ENCODE peak calls at places on chromosomes 16 and 17, in six cellular contexts. One of them, this sample, is unnamed.

GRCh38 chr17:4005296-4006164 is 41.3 kb upstream of the ATP2A3 start:
- DNase-seq in psoas muscle: no peak
- DNase-seq in AG09319: no peak
- DNase-seq in mucosa of descending colon: peak
- DNase-seq in ovary: no peak
- DNase-seq in epithelial cell of esophagus: no peak
- DNase-seq in this sample: no peak

GRCh38 chr17:31260151-31260550 is 36.9 kb downstream of the OMG start:
- DNase-seq in psoas muscle: no peak
- DNase-seq in AG09319: no peak
- DNase-seq in mucosa of descending colon: no peak
- DNase-seq in ovary: no peak
- DNase-seq in epithelial cell of esophagus: no peak
- DNase-seq in this sample: no peak

GRCh38 chr16:88686062-88686438 is 257 bp downstream of the SNAI3 start:
- DNase-seq in psoas muscle: no peak
- DNase-seq in AG09319: no peak
- DNase-seq in mucosa of descending colon: peak
- DNase-seq in ovary: no peak
- DNase-seq in epithelial cell of esophagus: peak
- DNase-seq in this sample: no peak

GRCh38 chr16:75996491-75996890 is 270.2 kb upstream of the CPHXL start:
- DNase-seq in psoas muscle: no peak
- DNase-seq in AG09319: no peak
- DNase-seq in mucosa of descending colon: no peak
- DNase-seq in ovary: no peak
- DNase-seq in epithelial cell of esophagus: peak
- DNase-seq in this sample: no peak

GRCh38 chr16:86016201-86016965 is 117.4 kb downstream of the IRF8 start:
- DNase-seq in psoas muscle: no peak
- DNase-seq in AG09319: peak
- DNase-seq in mucosa of descending colon: no peak
- DNase-seq in ovary: peak
- DNase-seq in epithelial cell of esophagus: peak
- DNase-seq in this sample: peak

GRCh38 chr16:11418506-11418905 is 73.2 kb downstream of the RMI2 start:
- DNase-seq in psoas muscle: no peak
- DNase-seq in AG09319: no peak
- DNase-seq in mucosa of descending colon: no peak
- DNase-seq in ovary: no peak
- DNase-seq in epithelial cell of esophagus: no peak
- DNase-seq in this sample: no peak

GRCh38 chr17:47726796-47727703 is 6.0 kb upstream of the TBX21 start:
- DNase-seq in psoas muscle: no peak
- DNase-seq in AG09319: no peak
- DNase-seq in mucosa of descending colon: peak
- DNase-seq in ovary: no peak
- DNase-seq in epithelial cell of esophagus: no peak
- DNase-seq in this sample: no peak

GRCh38 chr17:75783803-75784472 is 668 bp upstream of the UNK start:
- DNase-seq in psoas muscle: no peak
- DNase-seq in AG09319: no peak
- DNase-seq in mucosa of descending colon: peak
- DNase-seq in ovary: peak
- DNase-seq in epithelial cell of esophagus: no peak
- DNase-seq in this sample: no peak

GRCh38 chr17:7651097-7651958 is 602 bp downstream of the ATP1B2 start:
- DNase-seq in psoas muscle: no peak
- DNase-seq in AG09319: no peak
- DNase-seq in mucosa of descending colon: no peak
- DNase-seq in ovary: peak
- DNase-seq in epithelial cell of esophagus: no peak
- DNase-seq in this sample: peak

GRCh38 chr16:89455178-89455577 is 35.2 kb downstream of the ANKRD11 start:
- DNase-seq in psoas muscle: no peak
- DNase-seq in AG09319: no peak
- DNase-seq in mucosa of descending colon: peak
- DNase-seq in ovary: no peak
- DNase-seq in epithelial cell of esophagus: no peak
- DNase-seq in this sample: no peak

GRCh38 chr17:41486809-41487530 is 2.7 kb downstream of the KRT36 start:
- DNase-seq in psoas muscle: no peak
- DNase-seq in AG09319: no peak
- DNase-seq in mucosa of descending colon: no peak
- DNase-seq in ovary: no peak
- DNase-seq in epithelial cell of esophagus: no peak
- DNase-seq in this sample: no peak
- TF ChIP-seq CTCF in psoas muscle: peak
- TF ChIP-seq CTCF in AG09319: peak
- TF ChIP-seq CTCF in mucosa of descending colon: peak
- TF ChIP-seq CTCF in ovary: no peak
- TF ChIP-seq CTCF in epithelial cell of esophagus: no peak
- TF ChIP-seq CTCF in this sample: peak

GRCh38 chr17:81124377-81124776 is 40.9 kb upstream of the PVALEF start:
- DNase-seq in psoas muscle: no peak
- DNase-seq in AG09319: no peak
- DNase-seq in mucosa of descending colon: no peak
- DNase-seq in ovary: no peak
- DNase-seq in epithelial cell of esophagus: no peak
- DNase-seq in this sample: no peak
- TF ChIP-seq CTCF in psoas muscle: no peak
- TF ChIP-seq CTCF in AG09319: no peak
- TF ChIP-seq CTCF in mucosa of descending colon: no peak
- TF ChIP-seq CTCF in ovary: no peak
- TF ChIP-seq CTCF in epithelial cell of esophagus: no peak
- TF ChIP-seq CTCF in this sample: no peak

DNA sequence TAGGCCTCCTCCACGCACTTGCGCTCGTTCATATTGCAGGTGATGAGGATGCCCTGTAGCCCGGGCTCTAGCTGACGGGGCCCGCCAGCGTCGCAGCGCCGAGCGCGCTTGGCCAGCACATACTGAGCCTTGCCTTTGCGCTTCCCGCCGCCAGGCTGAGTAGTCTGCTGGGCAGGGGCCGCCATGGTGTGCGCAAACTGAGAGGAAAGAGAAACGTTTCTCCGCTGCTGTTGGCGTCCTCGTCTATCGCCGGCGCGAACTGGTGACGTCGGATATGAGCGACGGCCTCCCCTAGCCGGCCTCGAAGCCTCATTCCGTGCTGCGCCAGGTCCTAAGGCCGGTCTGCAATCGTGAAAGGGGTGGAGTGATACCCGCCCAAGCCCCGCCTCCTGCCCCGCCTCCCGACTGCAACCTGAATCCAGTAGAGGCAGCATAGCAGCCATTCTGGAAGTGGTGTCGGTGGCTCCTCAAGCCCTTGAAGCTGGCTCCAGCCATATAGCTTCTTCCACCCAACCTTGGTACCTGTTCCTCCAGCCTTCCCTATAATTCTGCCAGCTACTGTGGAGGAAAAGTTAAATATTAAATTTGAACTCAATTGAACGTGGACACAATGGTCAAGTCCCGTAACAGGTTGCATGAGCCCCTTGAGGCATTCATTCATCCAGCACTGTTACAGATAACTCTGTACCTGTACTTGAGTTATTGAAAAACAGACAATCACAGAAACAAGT is at the start of gene THUMPD1:
- DNase-seq in psoas muscle: peak
- DNase-seq in AG09319: peak
- DNase-seq in mucosa of descending colon: peak
- DNase-seq in ovary: peak
- DNase-seq in epithelial cell of esophagus: peak
- DNase-seq in this sample: peak
- TF ChIP-seq CTCF in psoas muscle: no peak
- TF ChIP-seq CTCF in AG09319: no peak
- TF ChIP-seq CTCF in mucosa of descending colon: peak
- TF ChIP-seq CTCF in ovary: peak
- TF ChIP-seq CTCF in epithelial cell of esophagus: peak
- TF ChIP-seq CTCF in this sample: no peak

GRCh38 chr17:42289863-42290165 is 1.5 kb downstream of the STAT5A start:
- DNase-seq in psoas muscle: no peak
- DNase-seq in AG09319: no peak
- DNase-seq in mucosa of descending colon: no peak
- DNase-seq in ovary: peak
- DNase-seq in epithelial cell of esophagus: no peak
- DNase-seq in this sample: no peak
- TF ChIP-seq CTCF in psoas muscle: no peak
- TF ChIP-seq CTCF in AG09319: no peak
- TF ChIP-seq CTCF in mucosa of descending colon: no peak
- TF ChIP-seq CTCF in ovary: no peak
- TF ChIP-seq CTCF in epithelial cell of esophagus: no peak
- TF ChIP-seq CTCF in this sample: no peak

DNA sequence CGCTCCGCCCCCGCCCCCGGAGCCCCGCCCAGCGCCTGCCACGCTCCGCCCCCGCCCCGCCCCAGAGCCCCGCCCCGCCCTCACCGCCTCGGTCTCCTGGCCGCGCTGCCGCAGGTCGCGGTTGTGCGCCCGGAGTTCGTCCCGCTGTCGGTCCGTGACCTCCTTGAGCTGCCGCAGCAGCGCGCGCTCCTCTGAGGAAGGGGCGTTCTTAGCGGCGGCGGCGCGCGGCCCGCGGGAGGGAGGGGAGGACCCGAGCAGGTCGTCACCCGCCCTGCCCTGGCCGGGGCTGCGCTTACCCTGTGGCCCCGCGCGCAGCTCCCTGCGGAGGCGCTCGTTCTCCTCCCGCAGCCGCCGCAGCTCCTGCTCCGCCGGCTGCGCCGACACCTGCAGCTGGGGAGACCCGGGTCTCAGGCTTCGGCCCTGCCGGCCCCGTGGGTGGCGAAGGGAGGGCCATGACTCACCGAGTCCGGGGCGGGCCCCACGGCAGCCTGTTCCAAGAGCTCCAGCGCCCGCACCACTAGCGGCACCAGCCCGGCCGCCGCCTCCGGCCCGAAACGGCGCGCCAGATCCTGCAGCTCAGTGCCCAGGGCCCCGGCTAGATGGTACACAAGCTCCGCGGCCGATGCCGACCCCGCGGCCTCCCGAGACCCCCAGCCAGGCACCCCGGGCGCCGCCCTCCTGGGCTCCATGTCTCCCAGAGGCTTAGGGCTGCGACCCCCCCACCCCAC is 386 bp downstream of the RILP start:
- DNase-seq in psoas muscle: peak
- DNase-seq in AG09319: peak
- DNase-seq in mucosa of descending colon: peak
- DNase-seq in ovary: peak
- DNase-seq in epithelial cell of esophagus: peak
- DNase-seq in this sample: peak
- TF ChIP-seq CTCF in psoas muscle: no peak
- TF ChIP-seq CTCF in AG09319: no peak
- TF ChIP-seq CTCF in mucosa of descending colon: no peak
- TF ChIP-seq CTCF in ovary: no peak
- TF ChIP-seq CTCF in epithelial cell of esophagus: no peak
- TF ChIP-seq CTCF in this sample: no peak

DNA sequence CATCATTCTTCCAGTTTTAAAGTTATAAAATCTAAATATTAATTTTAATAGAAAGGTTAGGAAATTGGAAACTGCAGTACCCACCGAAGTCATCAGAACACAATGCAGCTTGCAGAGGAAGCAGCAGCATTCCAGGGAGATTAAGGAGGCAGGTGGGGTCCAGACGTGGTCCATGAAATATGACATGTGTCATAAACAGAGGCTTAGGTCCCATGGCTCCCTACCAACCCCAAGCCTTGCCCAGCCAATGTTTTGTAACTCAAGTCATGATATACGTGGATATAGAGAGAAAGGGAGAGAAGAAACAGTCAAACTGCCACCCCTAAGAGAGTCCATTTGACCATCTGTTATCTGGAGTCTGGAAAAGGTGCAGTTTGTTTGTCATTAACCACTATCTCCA is 670.0 kb downstream of the TOX3 start:
- DNase-seq in psoas muscle: no peak
- DNase-seq in AG09319: no peak
- DNase-seq in mucosa of descending colon: no peak
- DNase-seq in ovary: no peak
- DNase-seq in epithelial cell of esophagus: peak
- DNase-seq in this sample: no peak
- TF ChIP-seq CTCF in psoas muscle: no peak
- TF ChIP-seq CTCF in AG09319: no peak
- TF ChIP-seq CTCF in mucosa of descending colon: no peak
- TF ChIP-seq CTCF in ovary: no peak
- TF ChIP-seq CTCF in epithelial cell of esophagus: no peak
- TF ChIP-seq CTCF in this sample: no peak

GRCh38 chr16:31873556-31874353 is at the start of gene ZNF267:
- DNase-seq in psoas muscle: peak
- DNase-seq in AG09319: peak
- DNase-seq in mucosa of descending colon: peak
- DNase-seq in ovary: peak
- DNase-seq in epithelial cell of esophagus: peak
- DNase-seq in this sample: peak
- TF ChIP-seq CTCF in psoas muscle: no peak
- TF ChIP-seq CTCF in AG09319: no peak
- TF ChIP-seq CTCF in mucosa of descending colon: no peak
- TF ChIP-seq CTCF in ovary: no peak
- TF ChIP-seq CTCF in epithelial cell of esophagus: no peak
- TF ChIP-seq CTCF in this sample: no peak

GRCh38 chr17:32664936-32665583 is 178.3 kb downstream of the CDK5R1 start:
- DNase-seq in psoas muscle: no peak
- DNase-seq in AG09319: no peak
- DNase-seq in mucosa of descending colon: no peak
- DNase-seq in ovary: no peak
- DNase-seq in epithelial cell of esophagus: no peak
- DNase-seq in this sample: no peak
- TF ChIP-seq CTCF in psoas muscle: no peak
- TF ChIP-seq CTCF in AG09319: no peak
- TF ChIP-seq CTCF in mucosa of descending colon: no peak
- TF ChIP-seq CTCF in ovary: no peak
- TF ChIP-seq CTCF in epithelial cell of esophagus: no peak
- TF ChIP-seq CTCF in this sample: no peak